ENCODE peak calls at places on chromosomes 1 and 21, in five cellular contexts. One of them, this sample, is unnamed.

GRCh38 chr21:42498012-42498411 is 2.0 kb upstream of the RSPH1 start:
- DNase-seq in esophagus muscularis mucosa: no peak
- DNase-seq in breast epithelium: no peak
- DNase-seq in A549: no peak
- DNase-seq in Peyer's patch: no peak
- DNase-seq in this sample: no peak

GRCh38 chr1:21952806-21953514 is 15.8 kb upstream of the HSPG2 start:
- DNase-seq in Peyer's patch: no peak
- DNase-seq in esophagus muscularis mucosa: no peak
- DNase-seq in A549: no peak
- DNase-seq in breast epithelium: no peak
- DNase-seq in this sample: no peak

GRCh38 chr1:112061056-112061455 is 71.6 kb upstream of the KCND3 start:
- DNase-seq in breast epithelium: no peak
- DNase-seq in Peyer's patch: no peak
- DNase-seq in esophagus muscularis mucosa: no peak
- DNase-seq in A549: no peak
- DNase-seq in this sample: peak

GRCh38 chr1:89311757-89312156 is 39.1 kb upstream of the GBP5 start:
- DNase-seq in A549: no peak
- DNase-seq in esophagus muscularis mucosa: no peak
- DNase-seq in breast epithelium: no peak
- DNase-seq in Peyer's patch: no peak
- DNase-seq in this sample: no peak

GRCh38 chr1:66623812-66624211 is 89.9 kb downstream of the SGIP1 start:
- DNase-seq in breast epithelium: no peak
- DNase-seq in esophagus muscularis mucosa: no peak
- DNase-seq in A549: no peak
- DNase-seq in Peyer's patch: no peak
- DNase-seq in this sample: no peak

GRCh38 chr1:52523376-52523775 is 29.5 kb downstream of the TUT4 start:
- DNase-seq in Peyer's patch: no peak
- DNase-seq in A549: no peak
- DNase-seq in esophagus muscularis mucosa: no peak
- DNase-seq in breast epithelium: no peak
- DNase-seq in this sample: no peak

GRCh38 chr21:43193651-43194302 is 25.0 kb downstream of the CRYAA start:
- DNase-seq in breast epithelium: peak
- DNase-seq in esophagus muscularis mucosa: no peak
- DNase-seq in A549: no peak
- DNase-seq in Peyer's patch: no peak
- DNase-seq in this sample: peak

GRCh38 chr1:216917039-216917438 is 193.8 kb upstream of the ESRRG start:
- DNase-seq in A549: no peak
- DNase-seq in breast epithelium: no peak
- DNase-seq in esophagus muscularis mucosa: no peak
- DNase-seq in Peyer's patch: no peak
- DNase-seq in this sample: no peak

GRCh38 chr1:18178125-18178524 is 70.5 kb downstream of the IGSF21 start:
- DNase-seq in Peyer's patch: no peak
- DNase-seq in breast epithelium: no peak
- DNase-seq in A549: no peak
- DNase-seq in esophagus muscularis mucosa: no peak
- DNase-seq in this sample: no peak

GRCh38 chr1:248243204-248243603 is 12.0 kb downstream of the OR2M4 start:
- DNase-seq in esophagus muscularis mucosa: no peak
- DNase-seq in breast epithelium: no peak
- DNase-seq in Peyer's patch: no peak
- DNase-seq in A549: peak
- DNase-seq in this sample: peak

GRCh38 chr1:53071167-53071865 is 9.3 kb downstream of the PODN start:
- DNase-seq in Peyer's patch: no peak
- DNase-seq in esophagus muscularis mucosa: no peak
- DNase-seq in A549: no peak
- DNase-seq in breast epithelium: no peak
- DNase-seq in this sample: no peak

GRCh38 chr1:157819886-157820285 is at the start of gene FCRL1:
- DNase-seq in A549: no peak
- DNase-seq in esophagus muscularis mucosa: no peak
- DNase-seq in Peyer's patch: no peak
- DNase-seq in breast epithelium: no peak
- DNase-seq in this sample: no peak

DNA sequence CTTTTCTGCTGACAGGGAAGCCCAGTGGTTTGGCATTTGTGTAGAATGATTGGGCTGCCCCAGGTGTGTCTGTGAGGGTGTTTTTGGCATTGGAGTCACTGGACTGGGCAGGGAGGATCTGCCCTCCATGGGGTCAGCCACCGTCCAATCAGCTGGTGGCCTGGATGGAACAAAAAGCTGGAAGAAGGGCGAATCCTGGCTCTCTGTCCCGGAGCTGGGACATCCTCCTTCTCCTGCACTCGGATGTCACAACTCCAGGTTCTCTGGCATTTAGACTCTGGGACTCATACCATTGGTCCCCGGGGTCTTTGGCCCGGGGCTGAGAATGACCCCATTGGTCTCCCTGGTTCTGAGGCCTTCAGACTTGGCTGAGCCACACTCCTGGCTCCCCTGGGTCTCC is 11.2 kb downstream of the SPSB1 start:
- DNase-seq in Peyer's patch: no peak
- DNase-seq in A549: no peak
- DNase-seq in breast epithelium: no peak
- DNase-seq in esophagus muscularis mucosa: no peak
- DNase-seq in this sample: no peak
- H3K27ac ChIP-seq in Peyer's patch: no peak
- H3K27ac ChIP-seq in A549: peak
- H3K27ac ChIP-seq in breast epithelium: peak
- H3K27ac ChIP-seq in esophagus muscularis mucosa: peak
- H3K27ac ChIP-seq in this sample: peak

DNA sequence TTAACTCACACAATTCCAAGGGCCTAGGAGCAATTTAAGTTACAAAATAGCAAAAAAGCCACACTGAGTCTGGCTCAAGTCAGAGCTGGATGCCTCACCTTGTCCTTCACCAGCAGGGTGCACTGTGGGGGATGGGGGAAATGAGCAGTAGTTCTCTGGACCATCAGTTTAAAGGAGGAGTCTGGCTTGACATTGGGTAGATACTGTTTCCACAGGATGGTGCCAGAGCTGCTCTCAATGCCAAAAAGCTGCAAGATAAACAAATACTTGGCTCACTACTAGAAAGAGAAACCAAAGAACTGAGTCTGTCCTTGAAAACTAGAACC is 18.8 kb downstream of the EMC1 start:
- DNase-seq in esophagus muscularis mucosa: no peak
- DNase-seq in A549: no peak
- DNase-seq in Peyer's patch: no peak
- DNase-seq in breast epithelium: no peak
- DNase-seq in this sample: no peak
- TF ChIP-seq CTCF in esophagus muscularis mucosa: peak
- TF ChIP-seq CTCF in A549: no peak
- TF ChIP-seq CTCF in Peyer's patch: no peak
- TF ChIP-seq CTCF in breast epithelium: no peak
- TF ChIP-seq CTCF in this sample: no peak

GRCh38 chr1:33443705-33444180 is 12.8 kb upstream of the PHC2 start:
- DNase-seq in A549: no peak
- DNase-seq in Peyer's patch: no peak
- DNase-seq in esophagus muscularis mucosa: no peak
- DNase-seq in breast epithelium: no peak
- DNase-seq in this sample: no peak
- H3K27ac ChIP-seq in A549: no peak
- H3K27ac ChIP-seq in Peyer's patch: no peak
- H3K27ac ChIP-seq in esophagus muscularis mucosa: peak
- H3K27ac ChIP-seq in breast epithelium: peak
- H3K27ac ChIP-seq in this sample: peak

DNA sequence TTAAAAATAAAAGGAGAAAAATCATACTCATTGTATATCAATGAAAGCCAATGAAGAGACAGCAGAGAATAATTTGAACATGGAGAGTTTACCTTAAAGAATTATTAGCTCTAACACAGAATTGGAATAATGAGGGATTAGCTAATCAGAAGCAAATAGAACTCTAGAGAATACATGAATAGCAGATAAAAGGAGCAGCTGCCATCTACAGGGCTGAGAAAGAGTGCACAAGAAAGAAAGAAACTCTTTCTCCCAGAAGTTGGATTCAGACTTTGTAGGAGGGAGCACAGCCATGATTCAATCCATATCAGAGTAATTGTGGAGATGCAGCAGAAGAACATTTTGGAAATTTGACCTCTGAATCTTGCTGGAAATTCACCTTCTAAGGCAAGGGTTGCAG is 1171.2 kb downstream of the PLA2G4A start:
- DNase-seq in breast epithelium: no peak
- DNase-seq in esophagus muscularis mucosa: no peak
- DNase-seq in Peyer's patch: no peak
- DNase-seq in A549: no peak
- DNase-seq in this sample: peak
- TF ChIP-seq CTCF in breast epithelium: no peak
- TF ChIP-seq CTCF in esophagus muscularis mucosa: no peak
- TF ChIP-seq CTCF in Peyer's patch: no peak
- TF ChIP-seq CTCF in A549: no peak
- TF ChIP-seq CTCF in this sample: no peak

DNA sequence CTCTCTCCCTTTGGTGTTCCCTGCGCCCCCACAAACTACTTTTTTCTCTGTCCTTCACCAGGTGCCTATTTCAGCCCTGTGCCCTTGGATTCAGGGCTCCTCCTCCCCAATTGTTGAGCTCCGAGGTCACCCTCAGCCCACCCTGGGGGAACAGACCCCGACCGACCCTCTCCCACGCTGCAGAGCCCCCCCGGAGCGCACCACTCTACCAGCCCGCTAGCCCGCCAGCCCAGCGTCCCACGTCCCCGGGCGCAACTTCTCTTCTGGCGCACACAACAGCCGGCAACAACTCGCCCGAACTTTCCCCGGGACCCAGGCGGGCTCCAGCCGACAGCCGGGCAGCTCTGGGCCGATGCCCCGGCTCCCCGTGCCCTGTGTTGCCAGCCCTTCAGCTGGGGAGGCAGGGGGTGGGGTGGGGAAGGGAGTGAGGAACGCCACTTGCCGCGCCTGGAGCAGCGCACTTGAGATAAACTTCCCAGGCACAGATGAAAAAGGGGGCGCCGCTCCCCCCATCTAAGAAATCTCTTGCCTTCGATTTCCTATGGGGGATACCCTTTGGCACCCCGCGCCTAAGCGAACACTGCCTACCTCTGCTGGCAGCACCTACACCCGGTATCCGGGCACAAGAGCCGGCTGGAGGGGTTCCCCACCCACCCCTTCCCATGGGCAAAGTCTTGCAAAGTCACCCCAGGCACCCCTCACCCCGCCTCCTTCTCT is 983 bp downstream of the CASZ1 start:
- DNase-seq in Peyer's patch: peak
- DNase-seq in esophagus muscularis mucosa: no peak
- DNase-seq in breast epithelium: no peak
- DNase-seq in A549: peak
- DNase-seq in this sample: no peak
- H3K27ac ChIP-seq in Peyer's patch: no peak
- H3K27ac ChIP-seq in esophagus muscularis mucosa: peak
- H3K27ac ChIP-seq in breast epithelium: peak
- H3K27ac ChIP-seq in A549: peak
- H3K27ac ChIP-seq in this sample: peak

GRCh38 chr1:206903687-206904086 is 6.4 kb downstream of the IL24 start:
- DNase-seq in esophagus muscularis mucosa: no peak
- DNase-seq in A549: no peak
- DNase-seq in Peyer's patch: no peak
- DNase-seq in breast epithelium: no peak
- DNase-seq in this sample: no peak

GRCh38 chr1:206900149-206900548 is 2.9 kb downstream of the IL24 start:
- DNase-seq in A549: no peak
- DNase-seq in breast epithelium: no peak
- DNase-seq in esophagus muscularis mucosa: no peak
- DNase-seq in Peyer's patch: no peak
- DNase-seq in this sample: no peak

GRCh38 chr1:206902702-206903101 is 5.5 kb downstream of the IL24 start:
- DNase-seq in esophagus muscularis mucosa: no peak
- DNase-seq in breast epithelium: no peak
- DNase-seq in Peyer's patch: no peak
- DNase-seq in A549: no peak
- DNase-seq in this sample: no peak

GRCh38 chr1:206899717-206900116 is 2.5 kb downstream of the IL24 start:
- DNase-seq in esophagus muscularis mucosa: no peak
- DNase-seq in breast epithelium: no peak
- DNase-seq in A549: no peak
- DNase-seq in Peyer's patch: no peak
- DNase-seq in this sample: no peak

GRCh38 chr1:206901944-206902343 is 4.7 kb downstream of the IL24 start:
- DNase-seq in Peyer's patch: no peak
- DNase-seq in esophagus muscularis mucosa: no peak
- DNase-seq in A549: no peak
- DNase-seq in breast epithelium: no peak
- DNase-seq in this sample: no peak
- TF ChIP-seq CTCF in Peyer's patch: no peak
- TF ChIP-seq CTCF in esophagus muscularis mucosa: no peak
- TF ChIP-seq CTCF in A549: no peak
- TF ChIP-seq CTCF in breast epithelium: no peak
- TF ChIP-seq CTCF in this sample: no peak